ENCODE peak calls at places on chromosomes 5 and 9, in five cellular contexts. X is cerebellar cortex; L is fibroblast of the aortic adventitia; S is activated T-helper 1 cell treated with anti-CD3 and anti-CD28 coated beads, Interleukin-12 subunit alpha, Interleukin-12 subunit beta, Interleukin-2, Interleukin-4 antibody, amounts not matched to agents 30 ng/mL and 10 ng/mL and 1 ng/mL, durations not matched to agents 14 hours and 24 hours and 36 hours; Z is activated CD8-positive, alpha-beta memory T cell treated with anti-CD3 and anti-CD28 coated beads for 48 hours. B is an unnamed sample.

GRCh38 chr5:64534033-64534432 is 28.2 kb downstream of the RGS7BP start:
- DNase-seq in X (peak), L (no peak), S (no peak), Z (no peak), B (no peak)

GRCh38 chr5:174903333-174903732 is 179.0 kb downstream of the MSX2 start:
- DNase-seq in X (no peak), L (no peak), S (no peak), Z (no peak), B (no peak)

GRCh38 chr5:891837-892389 is 688 bp downstream of the BRD9 start:
- DNase-seq in X (peak), L (peak), S (no peak), Z (no peak), B (no peak)

GRCh38 chr9:135783540-135784245 is 81.7 kb downstream of the KCNT1 start:
- DNase-seq in X (no peak), L (no peak), S (no peak), Z (no peak), B (no peak)

GRCh38 chr9:35972093-35972492 is 14.1 kb upstream of the OR2S2 start:
- DNase-seq in X (no peak), L (no peak), S (no peak), Z (no peak), B (no peak)

GRCh38 chr5:64229163-64229774 is 63.6 kb downstream of the RNF180 start:
- DNase-seq in X (peak), L (peak), S (no peak), Z (no peak), B (no peak)

GRCh38 chr5:142584843-142585242 is 101.0 kb downstream of the FGF1 start:
- DNase-seq in X (no peak), L (peak), S (no peak), Z (no peak), B (no peak)

GRCh38 chr5:93724791-93725190 is 16.6 kb downstream of the POU5F2 start:
- DNase-seq in X (no peak), L (no peak), S (no peak), Z (no peak), B (no peak)

GRCh38 chr9:135332979-135333748 is 146.4 kb upstream of the PPP1R26 start:
- DNase-seq in X (no peak), L (no peak), S (no peak), Z (no peak), B (no peak)

GRCh38 chr9:69070201-69070600 is 34.6 kb downstream of the FXN start:
- DNase-seq in X (no peak), L (no peak), S (no peak), Z (no peak), B (no peak)

B was measured in mesenteric fat pad.